ENCODE peak calls at places on chromosomes 6 and 20, in eight cellular contexts. W is Daoy; E is AG09309; L is neuronal stem cell; C is amygdala; G is ovary; Y is T-helper 2 cell treated with Interferon-gamma antibody and Interleukin-4, amounts not matched to agents 5 μg/mL and 100 μg/mL, for 36 hours; N is left cardiac atrium. O is an unnamed sample.

GRCh38 chr20:48285656-48286055 is 500.4 kb upstream of the SULF2 start:
- DNase-seq in W (no peak), E (no peak), L (no peak), C (no peak), G (no peak), Y (no peak), N (no peak), O (no peak)

GRCh38 chr6:137241481-137242011 is 22.4 kb upstream of the IFNGR1 start:
- DNase-seq in W (peak), E (no peak), L (no peak), C (no peak), G (no peak), Y (no peak), N (no peak), O (no peak)

GRCh38 chr20:62201173-62202082 is 18.6 kb downstream of the MTG2 start:
- DNase-seq in W (no peak), E (no peak), L (no peak), C (no peak), G (no peak), Y (no peak), N (peak), O (no peak)

GRCh38 chr6:14026831-14027539 is 90.6 kb upstream of the CD83 start:
- DNase-seq in W (no peak), E (no peak), L (no peak), C (no peak), G (no peak), Y (no peak), N (no peak), O (no peak)

GRCh38 chr6:89411019-89411268 is 1.1 kb downstream of the RRAGD start:
- DNase-seq in W (peak), E (no peak), L (no peak), C (no peak), G (no peak), Y (no peak), N (no peak), O (no peak)

GRCh38 chr6:79570802-79571367 is 33.7 kb upstream of the LCA5 start:
- DNase-seq in W (peak), E (peak), L (no peak), C (no peak), G (no peak), Y (no peak), N (no peak), O (peak)

GRCh38 chr20:52242237-52243230 is 51.0 kb upstream of the ZFP64 start:
- DNase-seq in W (no peak), E (no peak), L (no peak), C (no peak), G (no peak), Y (no peak), N (no peak), O (no peak)

GRCh38 chr6:116370717-116371383 is at the start of gene DSE:
- DNase-seq in W (peak), E (peak), L (peak), C (peak), G (peak), Y (peak), N (peak), O (peak)

GRCh38 chr6:41729624-41730023 is 5.8 kb downstream of the TFEB start:
- DNase-seq in W (no peak), E (no peak), L (no peak), C (no peak), G (no peak), Y (no peak), N (no peak), O (no peak)

GRCh38 chr20:21391495-21392298 is 5.6 kb downstream of the NKX2-4 start:
- DNase-seq in W (no peak), E (no peak), L (no peak), C (no peak), G (no peak), Y (no peak), N (no peak), O (no peak)

GRCh38 chr6:25279748-25280616 is 808 bp downstream of the CARMIL1 start:
- DNase-seq in W (peak), E (no peak), L (peak), C (no peak), G (peak), Y (no peak), N (peak), O (no peak)

GRCh38 chr20:10344953-10345352 is 89.1 kb downstream of the MKKS start:
- DNase-seq in W (no peak), E (no peak), L (no peak), C (no peak), G (no peak), Y (no peak), N (no peak), O (no peak)

GRCh38 chr6:147699637-147700036 is 191.1 kb downstream of the SAMD5 start:
- DNase-seq in W (peak), E (peak), L (no peak), C (no peak), G (no peak), Y (no peak), N (no peak), O (no peak)